ENCODE peak calls at places on chromosomes 7 and 10, in four cellular contexts. One of them, this sample, is unnamed.

GRCh38 chr7:95596183-95597135 is at the start of gene PDK4:
- DNase-seq in GM12878: no peak
- DNase-seq in K562: peak
- DNase-seq in HepG2: no peak
- DNase-seq in this sample: peak

GRCh38 chr7:110253083-110253482 is 837.8 kb upstream of the LRRN3 start:
- DNase-seq in GM12878: no peak
- DNase-seq in K562: no peak
- DNase-seq in HepG2: no peak
- DNase-seq in this sample: no peak

GRCh38 chr10:122078326-122078725 is 89.4 kb downstream of the TACC2 start:
- DNase-seq in GM12878: no peak
- DNase-seq in K562: no peak
- DNase-seq in HepG2: no peak
- DNase-seq in this sample: no peak

GRCh38 chr10:32386623-32387022 is 39.7 kb upstream of the EPC1 start:
- DNase-seq in GM12878: no peak
- DNase-seq in K562: no peak
- DNase-seq in HepG2: no peak
- DNase-seq in this sample: no peak

GRCh38 chr10:113030453-113030852 is 80.4 kb downstream of the TCF7L2 start:
- DNase-seq in GM12878: no peak
- DNase-seq in K562: no peak
- DNase-seq in HepG2: no peak
- DNase-seq in this sample: no peak

GRCh38 chr7:50475340-50475739 is 25.2 kb upstream of the FIGNL1 start:
- DNase-seq in GM12878: no peak
- DNase-seq in K562: no peak
- DNase-seq in HepG2: no peak
- DNase-seq in this sample: no peak

GRCh38 chr10:122992031-122992585 is 11.9 kb downstream of the PSTK start:
- DNase-seq in GM12878: no peak
- DNase-seq in K562: no peak
- DNase-seq in HepG2: no peak
- DNase-seq in this sample: no peak

GRCh38 chr10:33129987-33130386 is 172.0 kb upstream of the ITGB1 start:
- DNase-seq in GM12878: no peak
- DNase-seq in K562: no peak
- DNase-seq in HepG2: no peak
- DNase-seq in this sample: no peak

GRCh38 chr7:143979999-143980398 is 20.1 kb upstream of the OR6B1 start:
- DNase-seq in GM12878: no peak
- DNase-seq in K562: peak
- DNase-seq in HepG2: no peak
- DNase-seq in this sample: no peak

GRCh38 chr7:151063212-151063561 is 3.8 kb downstream of the SLC4A2 start:
- DNase-seq in GM12878: no peak
- DNase-seq in K562: peak
- DNase-seq in HepG2: peak
- DNase-seq in this sample: no peak

GRCh38 chr7:151008511-151009323 is 15.6 kb downstream of the ATG9B start:
- DNase-seq in GM12878: peak
- DNase-seq in K562: peak
- DNase-seq in HepG2: peak
- DNase-seq in this sample: peak

DNA sequence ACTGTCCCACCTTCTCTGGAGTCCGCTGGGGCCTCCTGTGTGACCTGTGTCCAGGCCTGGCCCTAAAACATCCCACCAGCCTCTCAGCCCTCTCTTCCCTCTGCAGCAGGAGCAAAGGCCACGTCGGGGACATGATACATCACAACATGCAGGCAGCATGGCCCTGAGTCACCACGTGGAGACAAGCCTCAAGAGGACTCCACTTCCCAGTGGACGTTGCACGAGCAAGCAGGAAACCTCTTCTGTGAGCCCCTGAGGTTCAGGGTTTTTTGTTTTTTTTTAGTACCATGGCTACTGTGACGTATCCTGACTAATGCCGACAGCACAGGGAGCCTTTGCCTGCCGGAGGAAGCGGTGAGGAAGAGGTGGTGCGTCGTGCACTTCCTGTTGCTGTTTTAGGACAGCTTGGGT is 165.9 kb downstream of the DNAJB6 start:
- DNase-seq in GM12878: no peak
- DNase-seq in K562: no peak
- DNase-seq in HepG2: no peak
- DNase-seq in this sample: no peak
- TF ChIP-seq BHLHE40 in GM12878: no peak
- TF ChIP-seq BHLHE40 in K562: no peak
- TF ChIP-seq BHLHE40 in HepG2: no peak
- TF ChIP-seq BHLHE40 in this sample: no peak

GRCh38 chr7:101818699-101819071 is 1.3 kb downstream of the CUX1 start:
- DNase-seq in GM12878: no peak
- DNase-seq in K562: no peak
- DNase-seq in HepG2: peak
- DNase-seq in this sample: no peak
- TF ChIP-seq FOXM1 in GM12878: no peak
- TF ChIP-seq FOXM1 in K562: no peak
- TF ChIP-seq FOXM1 in HepG2: no peak
- TF ChIP-seq FOXM1 in this sample: no peak

GRCh38 chr10:130741901-130742625 is 569.5 kb downstream of the TCERG1L start:
- DNase-seq in GM12878: no peak
- DNase-seq in K562: no peak
- DNase-seq in HepG2: no peak
- DNase-seq in this sample: no peak
- TF ChIP-seq BHLHE40 in GM12878: no peak
- TF ChIP-seq BHLHE40 in K562: no peak
- TF ChIP-seq BHLHE40 in HepG2: no peak
- TF ChIP-seq BHLHE40 in this sample: no peak

DNA sequence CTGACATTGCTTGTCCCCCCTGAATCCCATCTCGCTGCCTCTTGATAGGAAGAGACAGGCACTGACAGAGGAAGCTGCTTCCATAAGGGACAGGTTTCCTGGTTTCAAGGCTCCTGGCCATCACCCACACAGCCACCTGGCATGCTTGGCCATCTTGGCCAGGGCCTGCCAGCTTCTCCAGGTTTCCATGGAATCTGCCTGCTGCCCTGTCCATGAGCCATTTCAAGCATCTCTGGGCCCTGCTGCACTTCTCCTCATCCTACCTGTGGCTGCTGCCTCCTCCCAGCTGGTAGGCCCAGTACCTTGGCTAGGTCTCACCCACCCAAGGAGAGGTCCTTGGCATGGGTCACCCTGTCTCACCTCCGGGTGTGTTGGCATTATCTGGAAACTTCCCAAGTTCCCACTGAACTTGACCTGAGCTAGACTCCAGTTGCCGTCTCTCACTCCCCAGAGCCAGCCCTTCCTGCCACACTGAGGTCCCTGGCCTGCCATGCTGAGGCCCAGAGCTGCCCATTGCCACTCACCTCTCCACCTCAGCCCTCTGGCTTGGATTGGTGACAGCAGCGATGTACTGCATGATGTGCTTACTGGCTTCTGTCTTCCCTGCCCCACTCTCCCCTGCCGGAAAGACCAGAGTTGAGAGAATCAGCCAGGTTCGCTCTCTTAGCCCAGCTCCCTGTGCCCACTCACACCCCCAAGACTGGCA is 2.6 kb downstream of the MYO1G start:
- DNase-seq in GM12878: no peak
- DNase-seq in K562: no peak
- DNase-seq in HepG2: no peak
- DNase-seq in this sample: no peak
- TF ChIP-seq FOXM1 in GM12878: no peak
- TF ChIP-seq FOXM1 in K562: no peak
- TF ChIP-seq FOXM1 in HepG2: no peak
- TF ChIP-seq FOXM1 in this sample: no peak

GRCh38 chr10:29636178-29636577 is 1.4 kb upstream of the SVIL start:
- DNase-seq in GM12878: peak
- DNase-seq in K562: no peak
- DNase-seq in HepG2: no peak
- DNase-seq in this sample: no peak

GRCh38 chr10:29637537-29637936 is 2.8 kb upstream of the SVIL start:
- DNase-seq in GM12878: no peak
- DNase-seq in K562: no peak
- DNase-seq in HepG2: no peak
- DNase-seq in this sample: no peak

GRCh38 chr10:29634105-29634504 is 666 bp downstream of the SVIL start:
- DNase-seq in GM12878: no peak
- DNase-seq in K562: no peak
- DNase-seq in HepG2: no peak
- DNase-seq in this sample: no peak

GRCh38 chr10:29634764-29635625 is at the start of gene SVIL:
- DNase-seq in GM12878: no peak
- DNase-seq in K562: no peak
- DNase-seq in HepG2: peak
- DNase-seq in this sample: peak

DNA sequence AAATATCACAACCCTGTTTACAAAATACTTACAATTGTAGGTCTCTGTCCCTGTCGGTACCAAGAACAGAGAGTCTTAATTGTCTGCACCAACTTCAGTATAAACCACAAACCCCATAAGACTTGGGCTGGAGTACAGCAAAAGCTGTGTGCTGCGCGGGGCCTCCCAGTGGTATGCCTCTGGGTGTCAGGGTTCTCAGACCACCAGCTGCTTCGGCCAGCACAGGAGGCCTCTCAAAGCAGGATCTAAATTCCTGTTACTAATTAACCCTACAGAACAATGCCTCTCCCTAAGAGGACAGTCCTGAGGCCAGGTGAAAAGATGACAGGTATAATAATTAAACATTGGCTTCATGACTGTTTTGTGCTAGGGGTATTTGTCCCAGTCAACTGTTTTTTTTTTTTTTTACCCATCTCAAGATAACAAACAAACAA is 957 bp upstream of the SVIL start:
- DNase-seq in GM12878: peak
- DNase-seq in K562: no peak
- DNase-seq in HepG2: peak
- DNase-seq in this sample: no peak
- TF ChIP-seq BHLHE40 in GM12878: no peak
- TF ChIP-seq BHLHE40 in K562: no peak
- TF ChIP-seq BHLHE40 in HepG2: no peak
- TF ChIP-seq BHLHE40 in this sample: no peak

GRCh38 chr7:47813614-47814260 is 134.5 kb downstream of the PKD1L1 start:
- DNase-seq in GM12878: no peak
- DNase-seq in K562: no peak
- DNase-seq in HepG2: no peak
- DNase-seq in this sample: no peak
- TF ChIP-seq FOXM1 in GM12878: no peak
- TF ChIP-seq FOXM1 in K562: no peak
- TF ChIP-seq FOXM1 in HepG2: no peak
- TF ChIP-seq FOXM1 in this sample: no peak

GRCh38 chr10:135601-136464 is 578 bp downstream of the ZMYND11 start:
- DNase-seq in GM12878: no peak
- DNase-seq in K562: peak
- DNase-seq in HepG2: peak
- DNase-seq in this sample: peak
- TF ChIP-seq BHLHE40 in GM12878: peak
- TF ChIP-seq BHLHE40 in K562: peak
- TF ChIP-seq BHLHE40 in HepG2: no peak
- TF ChIP-seq BHLHE40 in this sample: no peak

DNA sequence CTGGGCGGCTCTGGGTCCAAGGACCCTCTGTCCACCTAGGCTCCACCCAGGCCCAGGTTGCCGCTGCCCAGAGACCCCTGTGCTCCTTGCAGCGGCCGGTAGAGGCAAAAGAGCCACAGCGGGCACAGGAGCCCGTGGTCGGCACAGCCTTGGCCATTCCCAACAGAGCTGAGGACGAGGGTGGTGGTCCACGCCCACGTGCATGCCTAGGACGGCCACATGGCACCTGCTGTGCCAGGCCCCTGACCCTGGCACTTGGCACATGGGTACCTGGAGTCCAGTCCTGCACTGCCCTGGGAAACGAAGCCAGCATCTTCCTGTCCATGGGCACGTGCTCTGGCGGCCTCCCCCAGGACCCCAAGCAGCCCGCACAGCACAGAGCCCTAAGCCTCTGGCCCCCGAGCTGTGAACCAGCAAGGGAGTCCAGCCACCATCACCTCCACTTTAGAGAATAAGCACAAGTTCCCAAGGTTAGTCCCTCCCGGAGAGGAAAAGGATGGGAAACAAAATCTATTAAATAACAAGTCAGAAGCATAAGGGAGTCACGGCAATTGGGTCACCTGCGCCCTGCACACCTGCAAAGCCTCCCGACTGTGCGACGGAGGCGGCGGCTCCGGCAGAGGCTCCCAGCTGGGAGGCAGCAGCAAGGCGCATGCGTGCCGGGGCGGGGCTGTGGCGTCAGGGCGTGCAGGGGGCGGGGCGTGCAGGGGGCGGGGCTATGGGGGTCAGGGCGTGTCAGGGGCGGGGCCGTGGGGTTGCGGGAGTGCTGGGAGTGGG is 59.1 kb downstream of the STK32C start:
- DNase-seq in GM12878: no peak
- DNase-seq in K562: peak
- DNase-seq in HepG2: no peak
- DNase-seq in this sample: peak
- TF ChIP-seq FOXM1 in GM12878: no peak
- TF ChIP-seq FOXM1 in K562: no peak
- TF ChIP-seq FOXM1 in HepG2: no peak
- TF ChIP-seq FOXM1 in this sample: no peak

GRCh38 chr10:46558141-46558410 is 1.6 kb upstream of the GPRIN2 start:
- DNase-seq in GM12878: no peak
- DNase-seq in K562: no peak
- DNase-seq in HepG2: no peak
- DNase-seq in this sample: no peak

GRCh38 chr10:46555713-46556514 is 544 bp downstream of the GPRIN2 start:
- DNase-seq in GM12878: no peak
- DNase-seq in K562: no peak
- DNase-seq in HepG2: no peak
- DNase-seq in this sample: no peak

GRCh38 chr10:46556515-46557318 is at the start of gene GPRIN2:
- DNase-seq in GM12878: no peak
- DNase-seq in K562: no peak
- DNase-seq in HepG2: no peak
- DNase-seq in this sample: no peak

GRCh38 chr10:46558411-46559185 is 2.1 kb upstream of the GPRIN2 start:
- DNase-seq in GM12878: no peak
- DNase-seq in K562: no peak
- DNase-seq in HepG2: peak
- DNase-seq in this sample: no peak

GRCh38 chr10:46557319-46558140 is 1.1 kb upstream of the GPRIN2 start:
- DNase-seq in GM12878: no peak
- DNase-seq in K562: no peak
- DNase-seq in HepG2: no peak
- DNase-seq in this sample: no peak
- TF ChIP-seq BHLHE40 in GM12878: no peak
- TF ChIP-seq BHLHE40 in K562: no peak
- TF ChIP-seq BHLHE40 in HepG2: no peak
- TF ChIP-seq BHLHE40 in this sample: no peak

This sample was measured in HEK293T.